ENCODE peak calls at places on chromosomes 13 and 19, in four cellular contexts. H, K, S and A are unnamed samples.

GRCh38 chr19:54316746-54317107 is 3.8 kb upstream of the LILRA5 start:
- DNase-seq in K (no peak), S (no peak), H (no peak), A (no peak)

GRCh38 chr13:43830481-43830873 is 43.7 kb upstream of the ENOX1 start:
- DNase-seq in S (no peak), K (no peak), H (peak), A (no peak)

GRCh38 chr13:42574435-42575311 is 721 bp downstream of the TNFSF11 start:
- DNase-seq in H (no peak), K (peak), S (no peak), A (no peak)

GRCh38 chr19:40603071-40603718 is 2.0 kb downstream of the LTBP4 start:
- DNase-seq in K (no peak), H (no peak), S (no peak), A (no peak)

GRCh38 chr13:99572921-99573320 is 71.6 kb downstream of the TM9SF2 start:
- DNase-seq in K (no peak), H (no peak), S (no peak), A (no peak)

GRCh38 chr19:41753159-41753558 is 2.2 kb upstream of the CEACAM6 start:
- DNase-seq in K (peak), S (peak), H (no peak), A (peak)

GRCh38 chr19:12481781-12482504 is 2.7 kb downstream of the ZNF709 start:
- DNase-seq in H (no peak), K (no peak), S (no peak), A (no peak)

GRCh38 chr19:13083627-13084026 is 19.0 kb downstream of the LYL1 start:
- DNase-seq in S (peak), K (no peak), H (no peak), A (no peak)

GRCh38 chr19:3483226-3483628 is at the start of gene SMIM44:
- DNase-seq in S (no peak), K (no peak), H (no peak), A (no peak)

GRCh38 chr13:40428354-40428753 is 238.1 kb downstream of the FOXO1 start:
- DNase-seq in S (no peak), K (no peak), H (no peak), A (no peak)

GRCh38 chr13:49995535-49996165 is 1.2 kb upstream of the TRIM13 start:
- DNase-seq in H (no peak), K (no peak), S (no peak), A (no peak)